ENCODE peak calls at places on chromosomes 5 and 9, in six cellular contexts. K is neural progenitor cell, Q is fibroblast of lung, C is fibroblast of mammary gland, U is RWPE1, S is gastrocnemius medialis. J is an unnamed sample.

GRCh38 chr9:21591221-21592062 is 109.3 kb upstream of the IFNE start:
- DNase-seq in U (peak; percentile 87), Q (peak; percentile 95), K (peak; percentile 18), C (peak; percentile 99), S (peak; percentile 9), J (peak; percentile 98)

GRCh38 chr9:138003485-138004190 is 126.1 kb downstream of the CACNA1B start:
- DNase-seq in S (no peak), U (no peak), C (no peak), K (no peak), Q (no peak), J (no peak)

GRCh38 chr5:119365847-119366536 is 10.2 kb downstream of the TNFAIP8 start:
- DNase-seq in S (no peak), K (no peak), U (peak; percentile 35), Q (no peak), C (no peak), J (no peak)

GRCh38 chr5:71861682-71862457 is 142.8 kb downstream of the CARTPT start:
- DNase-seq in K (no peak), Q (no peak), U (no peak), S (no peak), C (no peak), J (no peak)

GRCh38 chr5:170971-171800 is 20.1 kb upstream of the LRRC14B start:
- DNase-seq in U (no peak), Q (no peak), C (no peak), K (no peak), S (no peak), J (no peak)

GRCh38 chr9:38708759-38709158 is 11.2 kb downstream of the FAM240B start:
- DNase-seq in Q (peak; percentile 5), C (peak; percentile 9), U (no peak), K (no peak), S (no peak), J (no peak)

GRCh38 chr9:94847486-94847885 is 121.0 kb downstream of the AOPEP start:
- DNase-seq in S (no peak), C (peak; percentile 82), Q (peak; percentile 56), U (no peak), K (no peak), J (peak; percentile 58)

GRCh38 chr9:6512085-6512657 is 99.2 kb downstream of the UHRF2 start:
- DNase-seq in K (no peak), Q (no peak), U (no peak), S (no peak), C (no peak), J (no peak)

GRCh38 chr9:137416006-137416562 is 6.9 kb downstream of the EXD3 start:
- DNase-seq in C (no peak), Q (no peak), K (no peak), S (no peak), U (no peak), J (no peak)

GRCh38 chr5:102547659-102548058 is 48.9 kb upstream of the SLCO6A1 start:
- DNase-seq in K (no peak), U (no peak), C (no peak), Q (no peak), S (no peak), J (no peak)

GRCh38 chr9:136603901-136604816 is 58.3 kb upstream of the NOTCH1 start:
- DNase-seq in C (no peak), U (no peak), K (no peak), Q (no peak), S (no peak), J (no peak)

GRCh38 chr9:117552811-117553210 is 138.0 kb upstream of the ASTN2 start:
- DNase-seq in U (no peak), C (no peak), S (no peak), Q (no peak), K (no peak), J (no peak)

DNA sequence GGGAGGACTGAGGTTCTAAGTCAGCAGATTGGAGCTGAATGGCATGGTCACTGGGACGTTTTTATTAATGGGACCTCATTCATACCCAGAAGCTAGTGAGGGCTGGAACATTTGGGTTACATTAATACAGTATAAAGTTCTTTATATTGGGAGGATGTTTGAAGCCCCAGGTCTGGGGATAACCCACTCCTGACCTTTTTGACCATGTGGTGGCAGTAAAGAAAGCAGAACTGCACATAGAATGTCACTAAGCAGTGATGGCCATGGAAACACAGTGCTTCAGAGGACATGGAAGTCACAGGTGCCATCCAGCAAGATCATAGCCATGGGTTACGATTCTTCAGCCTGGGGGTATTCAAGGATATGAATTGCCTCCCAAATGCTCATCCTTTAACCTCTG is 176.0 kb downstream of the ATP10B start:
- DNase-seq in K (no peak), C (no peak), Q (no peak), U (no peak), S (no peak), J (no peak)
- TF ChIP-seq CTCF in K (peak; percentile 21), C (no peak), Q (no peak), U (no peak), S (no peak), J (no peak)

GRCh38 chr9:5265939-5266338 is 34.7 kb downstream of the INSL4 start:
- DNase-seq in U (no peak), C (no peak), K (peak; percentile 9), S (no peak), Q (no peak), J (no peak)

GRCh38 chr9:5269249-5269715 is 35.2 kb downstream of the RLN2 start:
- DNase-seq in Q (no peak), K (peak; percentile 18), S (no peak), C (no peak), U (peak; percentile 12), J (peak; percentile 49)

GRCh38 chr9:5264219-5264595 is 33.0 kb downstream of the INSL4 start:
- DNase-seq in U (no peak), Q (no peak), S (no peak), C (no peak), K (no peak), J (no peak)

GRCh38 chr9:5263568-5264218 is 32.5 kb downstream of the INSL4 start:
- DNase-seq in S (no peak), U (no peak), Q (peak; percentile 18), K (peak; percentile 32), C (peak; percentile 18), J (peak; percentile 45)
- TF ChIP-seq CTCF in S (no peak), U (no peak), Q (no peak), K (peak; percentile 34), C (peak; percentile 6), J (peak; percentile 38)

GRCh38 chr5:178461426-178461730 is 128.8 kb downstream of the COL23A1 start:
- DNase-seq in K (no peak), Q (no peak), U (no peak), C (no peak), S (no peak), J (no peak)
- TF ChIP-seq CTCF in K (no peak), Q (no peak), U (no peak), C (no peak), S (no peak), J (no peak)

GRCh38 chr5:113081091-113081490 is 104.5 kb downstream of the DCP2 start:
- DNase-seq in U (no peak), C (no peak), S (no peak), K (peak; percentile 78), Q (no peak), J (no peak)

GRCh38 chr5:113081881-113082546 is 105.4 kb downstream of the DCP2 start:
- DNase-seq in Q (peak; percentile 66), U (peak; percentile 54), C (peak; percentile 90), K (no peak), S (no peak), J (peak; percentile 63)

GRCh38 chr5:113082547-113082905 is 105.9 kb downstream of the DCP2 start:
- DNase-seq in Q (no peak), U (no peak), K (no peak), C (no peak), S (no peak), J (no peak)

GRCh38 chr5:113085084-113085414 is 108.5 kb downstream of the DCP2 start:
- DNase-seq in S (no peak), U (no peak), Q (no peak), K (no peak), C (no peak), J (no peak)

GRCh38 chr5:113084402-113085083 is 107.9 kb downstream of the DCP2 start:
- DNase-seq in Q (no peak), U (no peak), C (no peak), S (no peak), K (no peak), J (no peak)
- TF ChIP-seq CTCF in Q (no peak), U (no peak), C (no peak), S (no peak), K (peak; percentile 30), J (peak; percentile 9)

J was measured in epithelial cell of esophagus.